ENCODE peak calls at places on chromosomes 11 and 22, in ten cellular contexts. M is stimulated activated naive CD8-positive, alpha-beta T cell treated with anti-CD3 and anti-CD28 coated beads, Interleukin-15, Interleukin-2, amounts not matched to agents 100 U/mL and 50 U/mL, for 24 hours; E is retina; O is aorta; G is memory B cell; D is small intestine; I is anterior cingulate cortex; H is foreskin fibroblast; A is DMS79; L is activated effector memory CD4-positive, alpha-beta T cell treated with anti-CD3 and anti-CD28 coated beads, Interleukin-2, amount 50 U/mL, for 16 hours. R is an unnamed sample.

GRCh38 chr11:129951201-129951882 is 51.3 kb downstream of the PRDM10 start:
- DNase-seq in M (no peak), E (peak), O (no peak), G (no peak), D (no peak), I (no peak), H (no peak), A (no peak), L (no peak), R (no peak)

GRCh38 chr11:8022876-8023275 is 35.7 kb downstream of the EIF3F start:
- DNase-seq in M (no peak), E (no peak), O (no peak), G (no peak), D (no peak), I (no peak), H (no peak), A (no peak), L (no peak), R (no peak)

GRCh38 chr11:113974741-113975470 is at the start of gene HTR3A:
- DNase-seq in M (no peak), E (peak), O (peak), G (no peak), D (peak), I (no peak), H (peak), A (peak), L (peak), R (peak)

GRCh38 chr11:115695677-115696451 is 191.6 kb upstream of the CADM1 start:
- DNase-seq in M (no peak), E (no peak), O (no peak), G (no peak), D (no peak), I (no peak), H (no peak), A (no peak), L (no peak), R (no peak)

GRCh38 chr11:62500066-62501035 is 46.3 kb downstream of the AHNAK start:
- DNase-seq in M (no peak), E (no peak), O (no peak), G (no peak), D (peak), I (no peak), H (no peak), A (peak), L (no peak), R (no peak)

GRCh38 chr11:13427440-13427839 is 35.6 kb downstream of the BTBD10 start:
- DNase-seq in M (no peak), E (no peak), O (no peak), G (no peak), D (no peak), I (no peak), H (no peak), A (no peak), L (no peak), R (no peak)

GRCh38 chr11:128941573-128942271 is 949 bp downstream of the TP53AIP1 start:
- DNase-seq in M (no peak), E (no peak), O (no peak), G (no peak), D (no peak), I (no peak), H (no peak), A (no peak), L (no peak), R (no peak)

GRCh38 chr11:123375832-123376231 is 54.2 kb upstream of the GRAMD1B start:
- DNase-seq in M (no peak), E (no peak), O (no peak), G (no peak), D (no peak), I (no peak), H (no peak), A (no peak), L (no peak), R (no peak)

GRCh38 chr22:31753005-31753633 is 700 bp upstream of the DEPDC5 start:
- DNase-seq in M (peak), E (no peak), O (peak), G (no peak), D (peak), I (no peak), H (no peak), A (peak), L (peak), R (no peak)

GRCh38 chr11:66848671-66849500 is 5.6 kb downstream of the RCE1 start:
- DNase-seq in M (no peak), E (no peak), O (no peak), G (no peak), D (no peak), I (no peak), H (no peak), A (no peak), L (no peak), R (no peak)

GRCh38 chr22:46809153-46809885 is 46.9 kb downstream of the TBC1D22A start:
- DNase-seq in M (no peak), E (no peak), O (no peak), G (no peak), D (no peak), I (no peak), H (no peak), A (no peak), L (no peak), R (no peak)

GRCh38 chr11:18310800-18311340 is 11.1 kb downstream of the HPS5 start:
- DNase-seq in M (no peak), E (no peak), O (no peak), G (peak), D (peak), I (no peak), H (no peak), A (no peak), L (no peak), R (no peak)

GRCh38 chr11:74611369-74611861 is 19.0 kb downstream of the POLD3 start:
- DNase-seq in M (no peak), E (no peak), O (no peak), G (no peak), D (peak), I (no peak), H (peak), A (peak), L (no peak), R (no peak)

GRCh38 chr11:31646206-31646605 is 136.6 kb downstream of the ELP4 start:
- DNase-seq in M (no peak), E (no peak), O (no peak), G (no peak), D (no peak), I (no peak), H (no peak), A (no peak), L (no peak), R (no peak)

GRCh38 chr11:111183706-111184105 is 61.8 kb upstream of the POU2AF2 start:
- DNase-seq in M (no peak), E (no peak), O (no peak), G (no peak), D (no peak), I (no peak), H (peak), A (no peak), L (no peak), R (no peak)

GRCh38 chr11:117970400-117971024 is 15.7 kb upstream of the IL10RA start:
- DNase-seq in M (peak), E (no peak), O (peak), G (no peak), D (peak), I (no peak), H (no peak), A (no peak), L (peak), R (no peak)

GRCh38 chr11:85815186-85815911 is 4.4 kb upstream of the SYTL2 start:
- DNase-seq in M (no peak), E (no peak), O (no peak), G (no peak), D (no peak), I (no peak), H (peak), A (no peak), L (no peak), R (no peak)

GRCh38 chr11:120229451-120230424 is 10.2 kb upstream of the POU2F3 start:
- DNase-seq in M (peak), E (peak), O (no peak), G (no peak), D (peak), I (no peak), H (no peak), A (no peak), L (no peak), R (no peak)

GRCh38 chr11:20162824-20163777 is 2.8 kb upstream of the DBX1 start:
- DNase-seq in M (peak), E (peak), O (no peak), G (no peak), D (no peak), I (no peak), H (peak), A (peak), L (no peak), R (no peak)

GRCh38 chr22:27840436-27840835 is 38.9 kb upstream of the MN1 start:
- DNase-seq in M (no peak), E (no peak), O (no peak), G (no peak), D (no peak), I (no peak), H (no peak), A (no peak), L (no peak), R (no peak)

GRCh38 chr11:7351228-7351627 is 99.5 kb downstream of the SYT9 start:
- DNase-seq in M (no peak), E (no peak), O (no peak), G (no peak), D (no peak), I (no peak), H (no peak), A (no peak), L (no peak), R (no peak)